ENCODE peak calls at places on chromosome 10, in nine cellular contexts. I, Z, C, L, K, V, D, P and B are unnamed samples. For H3K4me1, the result is how much of the 10 kb centered on the place peaks cover.

GRCh38 chr10:7185367-7185690 is 225.5 kb downstream of the SFMBT2 start:
- DNase-seq in I (no peak), Z (no peak), C (no peak), L (no peak), K (no peak), V (no peak), D (no peak), P (no peak), B (no peak)

GRCh38 chr10:101691081-101691480 is 3.9 kb downstream of the FBXW4 start:
- DNase-seq in I (no peak), Z (no peak), C (no peak), L (no peak), K (no peak), V (no peak), D (no peak), P (no peak), B (no peak)

GRCh38 chr10:6052247-6053221 is 9.6 kb downstream of the IL2RA start:
- DNase-seq in I (no peak), Z (no peak), C (no peak), L (no peak), K (no peak), V (peak), D (no peak), P (no peak), B (no peak)

GRCh38 chr10:27285093-27285492 is 44.5 kb upstream of the ACBD5 start:
- DNase-seq in I (no peak), Z (peak), C (no peak), L (no peak), K (peak), V (peak), D (no peak), P (no peak), B (no peak)

GRCh38 chr10:79399242-79399831 is 46.1 kb downstream of the ZCCHC24 start:
- DNase-seq in I (peak), Z (peak), C (no peak), L (peak), K (peak), V (no peak), D (peak), P (peak), B (peak)

GRCh38 chr10:79266543-79267312 is 80.5 kb upstream of the PPIF start:
- DNase-seq in I (peak), Z (no peak), C (no peak), L (peak), K (no peak), V (no peak), D (peak), P (no peak), B (peak)

GRCh38 chr10:103797857-103798256 is 57.5 kb downstream of the SH3PXD2A start:
- DNase-seq in I (no peak), Z (no peak), C (no peak), L (no peak), K (no peak), V (no peak), D (no peak), P (no peak), B (no peak)

GRCh38 chr10:82319046-82319445 is 444.1 kb downstream of the NRG3 start:
- DNase-seq in I (no peak), Z (peak), C (no peak), L (no peak), K (no peak), V (no peak), D (no peak), P (no peak), B (no peak)

GRCh38 chr10:91829268-91829667 is 31.0 kb downstream of the TNKS2 start:
- DNase-seq in I (no peak), Z (no peak), C (no peak), L (no peak), K (no peak), V (no peak), D (no peak), P (no peak), B (no peak)

GRCh38 chr10:73814896-73815718 is 3.7 kb upstream of the NDST2 start:
- DNase-seq in I (no peak), Z (peak), C (no peak), L (no peak), K (peak), V (no peak), D (no peak), P (no peak), B (no peak)

GRCh38 chr10:93859049-93859655 is 34.6 kb upstream of the SLC35G1 start:
- DNase-seq in I (no peak), Z (peak), C (no peak), L (no peak), K (no peak), V (no peak), D (no peak), P (no peak), B (no peak)

GRCh38 chr10:43871004-43871439 is 222.3 kb upstream of the ZNF32 start:
- DNase-seq in I (no peak), Z (no peak), C (no peak), L (peak), K (no peak), V (no peak), D (no peak), P (no peak), B (no peak)

GRCh38 chr10:133318494-133319127 is 9.9 kb downstream of the ZNF511 start:
- DNase-seq in I (peak), Z (peak), C (peak), L (no peak), K (peak), V (peak), D (peak), P (no peak), B (no peak)

GRCh38 chr10:70750156-70750703 is 34.9 kb downstream of the TBATA start:
- DNase-seq in I (no peak), Z (no peak), C (no peak), L (no peak), K (no peak), V (no peak), D (no peak), P (no peak), B (no peak)

GRCh38 chr10:42785759-42786158 is 3.2 kb downstream of the BMS1 start:
- DNase-seq in I (no peak), Z (no peak), C (no peak), L (no peak), K (no peak), V (no peak), D (no peak), P (no peak), B (no peak)

GRCh38 chr10:35416628-35417625 is 80.6 kb downstream of the CCNY start:
- DNase-seq in I (no peak), Z (peak), C (no peak), L (no peak), K (peak), V (no peak), D (no peak), P (no peak), B (no peak)

GRCh38 chr10:101563007-101563406 is 25.1 kb downstream of the POLL start:
- DNase-seq in I (no peak), Z (no peak), C (no peak), L (no peak), K (no peak), V (no peak), D (no peak), P (no peak), B (no peak)

GRCh38 chr10:78177013-78177370 is 143.3 kb downstream of the RPS24 start:
- DNase-seq in I (no peak), Z (peak), C (no peak), L (no peak), K (no peak), V (no peak), D (no peak), P (peak), B (peak)

GRCh38 chr10:5650664-5651063 is 15.7 kb downstream of the ASB13 start:
- DNase-seq in I (no peak), Z (no peak), C (no peak), L (no peak), K (no peak), V (no peak), D (no peak), P (no peak), B (no peak)

GRCh38 chr10:99612167-99612831 is 7.9 kb downstream of the SLC25A28 start:
- DNase-seq in I (no peak), Z (peak), C (peak), L (no peak), K (peak), V (peak), D (no peak), P (peak), B (no peak)

GRCh38 chr10:121002586-121003205 is 151.5 kb downstream of the WDR11 start:
- DNase-seq in I (no peak), Z (no peak), C (no peak), L (no peak), K (peak), V (no peak), D (no peak), P (no peak), B (no peak)

GRCh38 chr10:93059975-93060886 is at the start of gene CYP26C1:
- DNase-seq in I (no peak), Z (no peak), C (no peak), L (no peak), K (no peak), V (no peak), D (no peak), P (no peak), B (no peak)

GRCh38 chr10:84344560-84344959 is 16.2 kb downstream of the CCSER2 start:
- DNase-seq in I (no peak), Z (no peak), C (no peak), L (no peak), K (no peak), V (no peak), D (no peak), P (no peak), B (no peak)

GRCh38 chr10:126421745-126422144 is 33.5 kb upstream of the ADAM12 start:
- DNase-seq in I (no peak), Z (no peak), C (no peak), L (no peak), K (no peak), V (no peak), D (no peak), P (no peak), B (no peak)

GRCh38 chr10:36094091-36094490 is 452.0 kb upstream of the FZD8 start:
- DNase-seq in I (no peak), Z (no peak), C (no peak), L (no peak), K (no peak), V (no peak), D (no peak), P (no peak), B (no peak)

GRCh38 chr10:73439605-73440298 is 6.4 kb upstream of the MSS51 start:
- DNase-seq in I (no peak), Z (no peak), C (no peak), L (no peak), K (no peak), V (no peak), D (no peak), P (no peak), B (no peak)

GRCh38 chr10:132429281-132430230 is 32.6 kb downstream of the PWWP2B start:
- DNase-seq in I (no peak), Z (no peak), C (no peak), L (no peak), K (no peak), V (no peak), D (no peak), P (no peak), B (no peak)

GRCh38 chr10:59237775-59238174 is 61.3 kb downstream of the PHYHIPL start:
- DNase-seq in I (no peak), Z (no peak), C (no peak), L (no peak), K (no peak), V (no peak), D (no peak), P (no peak), B (no peak)

GRCh38 chr10:28566458-28566857 is 33.5 kb downstream of the WAC start:
- DNase-seq in I (no peak), Z (no peak), C (no peak), L (no peak), K (no peak), V (no peak), D (no peak), P (no peak), B (no peak)

GRCh38 chr10:114504769-114505579 is 100.7 kb upstream of the AFAP1L2 start:
- DNase-seq in I (peak), Z (no peak), C (no peak), L (peak), K (no peak), V (no peak), D (no peak), P (no peak), B (no peak)

GRCh38 chr10:18545626-18546025 is 105.8 kb downstream of the NSUN6 start:
- DNase-seq in I (no peak), Z (no peak), C (no peak), L (no peak), K (no peak), V (no peak), D (no peak), P (no peak), B (no peak)

GRCh38 chr10:61835069-61835908 is 66.2 kb upstream of the ARID5B start:
- DNase-seq in I (no peak), Z (peak), C (no peak), L (no peak), K (peak), V (no peak), D (no peak), P (no peak), B (no peak)

GRCh38 chr10:127977368-127978009 is 70.6 kb downstream of the PTPRE start:
- DNase-seq in I (peak), Z (no peak), C (no peak), L (peak), K (peak), V (no peak), D (peak), P (no peak), B (peak)

GRCh38 chr10:96130326-96130758 is 245 bp downstream of the ZNF518A start:
- DNase-seq in I (peak), Z (peak), C (peak), L (peak), K (peak), V (peak), D (peak), P (no peak), B (peak)

GRCh38 chr10:33365871-33366411 is 31.5 kb upstream of the NRP1 start:
- DNase-seq in I (no peak), Z (no peak), C (no peak), L (no peak), K (no peak), V (no peak), D (no peak), P (no peak), B (no peak)

GRCh38 chr10:75450062-75450429 is 18.6 kb downstream of the LRMDA start:
- DNase-seq in I (no peak), Z (no peak), C (no peak), L (no peak), K (no peak), V (no peak), D (no peak), P (no peak), B (no peak)

GRCh38 chr10:69338133-69338456 is 59.8 kb downstream of the HK1 start:
- DNase-seq in I (no peak), Z (no peak), C (no peak), L (no peak), K (no peak), V (no peak), D (peak), P (no peak), B (no peak)

GRCh38 chr10:5582736-5583135 is 58.0 kb downstream of the CALML3 start:
- DNase-seq in I (no peak), Z (peak), C (no peak), L (no peak), K (peak), V (no peak), D (peak), P (no peak), B (peak)

GRCh38 chr10:122855745-122856144 is 10.1 kb upstream of the CUZD1 start:
- DNase-seq in I (no peak), Z (no peak), C (no peak), L (no peak), K (peak), V (no peak), D (no peak), P (no peak), B (no peak)
- H3K4me1 ChIP-seq in I (under half), Z (under half), C (under half), L (under half), K (under half), V (under half), D (under half), P (under half), B (under half)

GRCh38 chr10:98080474-98080873 is 50.1 kb upstream of the CRTAC1 start:
- DNase-seq in I (no peak), Z (no peak), C (no peak), L (no peak), K (no peak), V (no peak), D (no peak), P (no peak), B (no peak)
- H3K4me1 ChIP-seq in I (under half), Z (under half), C (under half), L (under half), K (under half), V (under half), D (under half), P (under half), B (under half)

GRCh38 chr10:81182296-81182695 is 644.6 kb downstream of the SH2D4B start:
- DNase-seq in I (no peak), Z (no peak), C (no peak), L (no peak), K (no peak), V (no peak), D (no peak), P (no peak), B (no peak)
- H3K4me1 ChIP-seq in I (under half), Z (under half), C (under half), L (under half), K (under half), V (under half), D (under half), P (under half), B (under half)

GRCh38 chr10:2949221-2949947 is 118.0 kb upstream of the PFKP start:
- DNase-seq in I (no peak), Z (no peak), C (no peak), L (no peak), K (no peak), V (no peak), D (no peak), P (no peak), B (no peak)
- H3K4me1 ChIP-seq in I (under half), Z (under half), C (under half), L (under half), K (under half), V (under half), D (under half), P (under half), B (under half)

GRCh38 chr10:31875608-31876007 is 53.0 kb downstream of the ARHGAP12 start:
- DNase-seq in I (no peak), Z (no peak), C (no peak), L (no peak), K (no peak), V (no peak), D (no peak), P (no peak), B (no peak)

GRCh38 chr10:31884386-31884785 is 44.2 kb downstream of the ARHGAP12 start:
- DNase-seq in I (no peak), Z (no peak), C (no peak), L (no peak), K (no peak), V (no peak), D (no peak), P (no peak), B (no peak)

GRCh38 chr10:31876616-31877352 is 51.8 kb downstream of the ARHGAP12 start:
- DNase-seq in I (no peak), Z (no peak), C (no peak), L (no peak), K (no peak), V (no peak), D (no peak), P (no peak), B (no peak)

GRCh38 chr10:31873724-31874123 is 54.9 kb downstream of the ARHGAP12 start:
- DNase-seq in I (no peak), Z (no peak), C (no peak), L (no peak), K (no peak), V (no peak), D (no peak), P (no peak), B (no peak)

GRCh38 chr10:31878486-31878885 is 50.1 kb downstream of the ARHGAP12 start:
- DNase-seq in I (no peak), Z (no peak), C (no peak), L (no peak), K (no peak), V (no peak), D (no peak), P (no peak), B (no peak)
- H3K4me1 ChIP-seq in I (under half), Z (under half), C (under half), L (under half), K (under half), V (under half), D (under half), P (under half), B (under half)

GRCh38 chr10:124149681-124150080 is 56.3 kb upstream of the CHST15 start:
- DNase-seq in I (no peak), Z (peak), C (no peak), L (no peak), K (no peak), V (no peak), D (no peak), P (peak), B (peak)
- H3K4me1 ChIP-seq in I (under half), Z (under half), C (under half), L (under half), K (under half), V (under half), D (under half), P (under half), B (under half)